ENCODE peak calls at places on chromosome 12, in four cellular contexts. Z, D, E and A are unnamed samples.
A peak's percentile ranks its signal among the peaks of the same experiment; 100 is the strongest.

GRCh38 chr12:12683725-12684124 is 12.3 kb downstream of the GPR19 start:
- DNase-seq in E (no peak), Z (no peak), D (no peak), A (no peak)

GRCh38 chr12:96183734-96184370 is 10.3 kb upstream of the ELK3 start:
- DNase-seq in D (no peak), E (no peak), Z (no peak), A (no peak)

GRCh38 chr12:105331805-105332251 is 1.3 kb downstream of the C12orf75 start:
- DNase-seq in Z (no peak), E (no peak), D (no peak), A (peak; percentile 30)

GRCh38 chr12:95784286-95784685 is 6.3 kb downstream of the NTN4 start:
- DNase-seq in E (no peak), Z (no peak), D (no peak), A (no peak)

GRCh38 chr12:25716842-25717241 is 163.8 kb upstream of the LMNTD1 start:
- DNase-seq in E (no peak), D (no peak), Z (peak; percentile 44), A (no peak)

GRCh38 chr12:69987453-69988102 is 162.6 kb downstream of the MYRFL start:
- DNase-seq in E (no peak), D (no peak), Z (peak; percentile 97), A (no peak)

GRCh38 chr12:46569826-46570390 is 197.3 kb upstream of the SLC38A2 start:
- DNase-seq in D (no peak), E (no peak), Z (no peak), A (no peak)

GRCh38 chr12:99154264-99154982 is 493.1 kb upstream of the GARIN6 start:
- DNase-seq in D (no peak), Z (no peak), E (peak; percentile 38), A (no peak)

GRCh38 chr12:113082486-113083148 is 26.1 kb downstream of the DTX1 start:
- DNase-seq in D (no peak), Z (no peak), E (no peak), A (peak; percentile 62)

GRCh38 chr12:100069795-100070194 is 72.9 kb downstream of the BLTP3B start:
- DNase-seq in E (no peak), Z (no peak), D (no peak), A (no peak)

GRCh38 chr12:38555620-38556596 is 239.3 kb downstream of the ALG10B start:
- DNase-seq in Z (no peak), E (no peak), D (no peak), A (no peak)

GRCh38 chr12:124640096-124640495 is 72.7 kb upstream of the NCOR2 start:
- DNase-seq in E (no peak), D (no peak), Z (peak; percentile 44), A (no peak)

GRCh38 chr12:105382771-105383632 is 52.5 kb downstream of the C12orf75 start:
- DNase-seq in E (no peak), Z (peak; percentile 84), D (peak; percentile 78), A (peak; percentile 67)

GRCh38 chr12:67286257-67286656 is 17.1 kb downstream of the CAND1 start:
- DNase-seq in Z (no peak), D (no peak), E (no peak), A (no peak)

GRCh38 chr12:95790912-95791849 is 617 bp upstream of the NTN4 start:
- DNase-seq in Z (no peak), E (peak; percentile 20), D (peak; percentile 39), A (peak; percentile 24)

GRCh38 chr12:57571926-57572762 is 18.8 kb upstream of the PIP4K2C start:
- DNase-seq in D (no peak), Z (no peak), E (no peak), A (no peak)

GRCh38 chr12:6370994-6371754 is 4.2 kb downstream of the SCNN1A start:
- DNase-seq in Z (no peak), D (no peak), E (no peak), A (no peak)
- TF ChIP-seq CTCF in Z (peak; percentile 7), D (no peak), E (no peak), A (no peak)

GRCh38 chr12:125856899-125857298 is 791.7 kb downstream of the AACS start:
- DNase-seq in E (no peak), D (no peak), Z (no peak), A (no peak)
- TF ChIP-seq CTCF in E (no peak), D (no peak), Z (no peak), A (no peak)

DNA sequence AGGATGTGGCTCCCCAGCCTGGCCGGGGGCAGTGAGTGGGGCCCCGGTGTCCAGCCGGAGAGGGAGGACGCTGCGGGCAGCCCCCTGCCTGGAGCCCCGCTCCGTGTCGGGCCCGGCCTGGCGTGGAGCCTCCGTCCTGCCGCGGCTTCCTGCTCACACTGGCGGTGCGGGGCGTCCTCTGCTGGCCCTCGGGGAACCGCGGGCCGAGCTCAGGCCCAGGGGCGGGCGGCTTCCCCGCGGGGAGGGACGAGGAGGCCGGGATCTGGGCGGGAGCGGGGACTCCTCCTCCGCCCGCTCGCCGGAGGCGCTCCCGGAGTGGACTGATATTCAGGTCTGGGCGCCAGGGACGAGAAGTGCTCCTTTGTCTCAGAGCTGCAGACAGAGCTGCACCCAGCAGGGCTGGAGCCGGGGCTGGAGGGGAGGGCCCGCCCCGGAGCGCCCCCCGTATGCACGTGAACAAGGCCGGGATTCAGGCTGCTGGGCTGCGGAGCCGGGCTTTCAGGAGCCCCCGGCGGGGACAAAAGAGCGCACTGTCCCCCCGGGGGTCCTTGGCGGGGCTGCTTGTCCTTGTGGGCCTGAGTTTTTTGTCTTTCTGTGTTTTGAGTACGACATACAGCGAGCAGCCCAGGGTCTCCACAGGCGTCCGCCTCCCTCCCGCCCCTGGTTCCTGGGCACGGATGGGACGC is 2.3 kb downstream of the MMP17 start:
- DNase-seq in E (no peak), Z (peak; percentile 86), D (peak; percentile 80), A (peak; percentile 70)
- TF ChIP-seq CTCF in E (no peak), Z (peak; percentile 54), D (peak; percentile 64), A (peak; percentile 76)

GRCh38 chr12:56084958-56085543 is 5.1 kb downstream of the ERBB3 start:
- DNase-seq in E (no peak), D (no peak), Z (no peak), A (no peak)
- TF ChIP-seq CTCF in E (no peak), D (peak; percentile 20), Z (peak; percentile 29), A (peak; percentile 25)

DNA sequence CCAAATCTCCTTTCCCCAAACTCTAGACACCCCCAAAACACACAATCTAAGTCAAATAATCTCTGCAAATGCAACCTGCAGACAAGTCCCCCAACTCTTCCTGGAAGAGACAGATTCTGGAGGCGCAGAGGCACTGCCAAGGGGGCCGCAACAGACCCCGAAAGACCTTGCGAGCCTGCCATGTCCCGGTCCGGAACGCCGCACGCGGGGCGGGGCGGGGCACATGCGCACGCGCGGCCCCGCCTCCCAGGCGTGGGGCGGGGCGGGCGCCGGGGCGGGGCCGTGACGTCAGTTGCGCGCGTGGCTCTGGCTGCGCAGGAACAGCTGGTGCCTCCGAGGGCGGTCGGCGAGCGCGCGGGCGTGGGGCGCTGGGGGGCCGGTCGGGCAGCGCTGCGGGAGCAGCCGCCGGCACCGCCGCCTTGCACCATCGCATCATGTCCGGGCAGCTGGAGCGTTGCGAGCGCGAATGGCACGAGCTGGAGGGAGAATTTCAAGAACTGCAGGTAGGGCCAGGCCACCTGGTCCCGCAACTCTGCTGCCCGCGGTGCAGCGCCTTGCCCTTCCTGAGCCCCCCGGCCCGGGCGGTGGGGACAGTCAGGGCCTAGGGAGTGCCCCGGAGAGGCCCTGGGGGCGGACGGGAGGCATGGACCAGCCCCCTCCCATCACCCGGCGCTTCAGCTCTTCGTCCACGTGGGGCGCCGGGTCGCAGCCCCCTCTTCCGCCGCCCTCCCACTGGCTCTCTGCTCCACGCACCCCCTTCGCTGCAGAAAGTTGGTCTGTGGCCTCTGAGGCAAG is at the start of gene TMEM120B:
- DNase-seq in E (peak; percentile 79), Z (peak; percentile 62), D (peak; percentile 96), A (peak; percentile 95)
- TF ChIP-seq CTCF in E (no peak), Z (no peak), D (no peak), A (no peak)